ENCODE peak calls at places on chromosomes 4 and X, in seven cellular contexts. G is activated T-helper 1 cell treated with anti-CD3 and anti-CD28 coated beads, Interleukin-2, amount 50 U/mL, for 16 hours; L is activated naive CD8-positive, alpha-beta T cell treated with anti-CD3 and anti-CD28 coated beads, Interleukin-2, amount 50 U/mL, for 24 hours; A is EH; S is left cardiac atrium; U is IMR-90; T is T-cell. Q is an unnamed sample.

GRCh38 chrX:19121898-19122640 is at the start of gene ADGRG2:
- DNase-seq in A (peak), S (peak), T (no peak), U (peak), L (no peak), G (no peak), Q (no peak)

GRCh38 chr4:77014256-77014655 is 61.5 kb downstream of the CCNI start:
- DNase-seq in L (no peak), A (no peak), S (no peak), T (no peak), U (no peak), G (no peak), Q (no peak)

GRCh38 chrX:137119049-137119448 is 85.3 kb upstream of the GPR101 start:
- DNase-seq in S (no peak), L (no peak), U (no peak), T (no peak), A (no peak), G (no peak), Q (no peak)

GRCh38 chrX:104309169-104309568 is 54.4 kb upstream of the ESX1 start:
- DNase-seq in A (no peak), U (no peak), T (no peak), G (no peak), L (no peak), S (no peak), Q (no peak)

GRCh38 chrX:95290455-95290854 is 1394.2 kb upstream of the DIAPH2 start:
- DNase-seq in U (no peak), G (no peak), A (no peak), S (no peak), T (no peak), L (no peak), Q (no peak)

GRCh38 chrX:19990225-19990518 is 689 bp downstream of the BCLAF3 start:
- DNase-seq in T (no peak), G (no peak), A (peak), L (no peak), S (peak), U (no peak), Q (no peak)

GRCh38 chrX:44747317-44747716 is 96.5 kb upstream of the DUSP21 start:
- DNase-seq in L (no peak), S (no peak), T (no peak), U (no peak), A (no peak), G (no peak), Q (no peak)

GRCh38 chrX:100864967-100865366 is 9.2 kb downstream of the NOX1 start:
- DNase-seq in A (peak), G (no peak), S (no peak), T (no peak), L (no peak), U (peak), Q (no peak)

GRCh38 chr4:184860018-184860530 is 34.3 kb upstream of the ACSL1 start:
- DNase-seq in U (no peak), T (no peak), G (no peak), L (no peak), A (no peak), S (no peak), Q (no peak)

GRCh38 chr4:86451560-86452322 is 91.9 kb upstream of the MAPK10 start:
- DNase-seq in T (no peak), L (no peak), G (no peak), A (peak), S (no peak), U (peak), Q (no peak)

GRCh38 chrX:153530411-153531145 is 13.1 kb downstream of the ATP2B3 start:
- DNase-seq in L (no peak), G (no peak), S (no peak), U (no peak), A (no peak), T (no peak), Q (no peak)

GRCh38 chrX:26008691-26009090 is 129.5 kb upstream of the MAGEB18 start:
- DNase-seq in T (no peak), G (no peak), U (no peak), A (no peak), S (no peak), L (no peak), Q (no peak)

GRCh38 chrX:57573754-57574153 is 18.1 kb upstream of the ZXDB start:
- DNase-seq in U (peak), T (no peak), A (peak), L (no peak), S (no peak), G (no peak), Q (no peak)

GRCh38 chr4:5710962-5711478 is at the start of gene EVC:
- DNase-seq in A (peak), T (no peak), U (peak), L (peak), G (no peak), S (peak), Q (no peak)

GRCh38 chr4:61149278-61149677 is 50.8 kb upstream of the ADGRL3 start:
- DNase-seq in A (no peak), L (no peak), G (no peak), T (no peak), U (peak), S (no peak), Q (no peak)

GRCh38 chr4:98648602-98649001 is 9.8 kb downstream of the TSPAN5 start:
- DNase-seq in L (no peak), G (no peak), T (no peak), A (peak), S (peak), U (no peak), Q (no peak)

GRCh38 chr4:149825336-149825735 is 9.7 kb upstream of the IQCM start:
- DNase-seq in S (no peak), U (no peak), A (no peak), G (no peak), T (no peak), L (no peak), Q (no peak)

GRCh38 chr4:94491322-94491721 is 39.6 kb downstream of the PDLIM5 start:
- DNase-seq in G (no peak), S (no peak), T (no peak), A (peak), U (peak), L (no peak), Q (no peak)

GRCh38 chr4:52963976-52964375 is 101.9 kb downstream of the RASL11B start:
- DNase-seq in L (no peak), G (no peak), S (no peak), A (no peak), T (no peak), U (no peak), Q (no peak)

GRCh38 chr4:145034727-145035211 is 63.2 kb downstream of the ANAPC10 start:
- DNase-seq in T (no peak), A (peak), L (no peak), G (no peak), S (no peak), U (peak), Q (no peak)

GRCh38 chr4:22574424-22574823 is 58.6 kb upstream of the ADGRA3 start:
- DNase-seq in G (no peak), U (no peak), A (no peak), L (no peak), S (no peak), T (no peak), Q (no peak)